ENCODE peak calls at places on chromosomes 4 and X, in ten cellular contexts. M is MM.1S, G is ovary, W is kidney, R is upper lobe of left lung, Q is tibial artery, V is Panc1, D is OCI-LY7, O is hepatocyte, H is right lobe of liver. C is an unnamed sample.

GRCh38 chr4:153486281-153487151 is 20.4 kb downstream of the TMEM131L start:
- DNase-seq in M (no peak), G (no peak), O (peak), V (peak), R (no peak), D (no peak), H (no peak), Q (no peak), W (peak), C (peak)

GRCh38 chr4:133866328-133866699 is 335.3 kb downstream of the PABPC4L start:
- DNase-seq in D (no peak), H (no peak), G (no peak), R (no peak), Q (no peak), M (no peak), W (no peak), V (no peak), O (no peak), C (no peak)

GRCh38 chr4:174989791-174990190 is 71.6 kb downstream of the ADAM29 start:
- DNase-seq in M (no peak), R (no peak), G (no peak), O (no peak), H (no peak), V (no peak), D (no peak), Q (no peak), W (no peak), C (no peak)

GRCh38 chr4:73676881-73677323 is 56.7 kb upstream of the RASSF6 start:
- DNase-seq in H (no peak), O (peak), D (peak), G (peak), R (no peak), V (no peak), W (no peak), Q (no peak), M (no peak), C (peak)

GRCh38 chr4:16129336-16129735 is 45.5 kb upstream of the PROM1 start:
- DNase-seq in M (no peak), W (no peak), O (peak), R (no peak), Q (no peak), V (no peak), H (no peak), G (no peak), D (no peak), C (no peak)

GRCh38 chrX:4547218-4547836 is 833.9 kb upstream of the PRKX start:
- DNase-seq in D (peak), V (peak), H (peak), W (no peak), M (peak), R (no peak), O (peak), G (peak), Q (no peak), C (no peak)

GRCh38 chr4:139557506-139558110 is 1.6 kb upstream of the SETD7 start:
- DNase-seq in R (no peak), V (no peak), W (no peak), O (no peak), D (peak), M (no peak), Q (no peak), H (no peak), G (no peak), C (no peak)

GRCh38 chr4:23789765-23790164 is 100.1 kb downstream of the PPARGC1A start:
- DNase-seq in G (no peak), W (peak), O (peak), D (no peak), V (no peak), Q (peak), M (no peak), R (no peak), H (peak), C (no peak)

GRCh38 chr4:72975488-72975784 is 94.1 kb downstream of the COX18 start:
- DNase-seq in W (no peak), G (no peak), V (no peak), Q (no peak), R (no peak), H (no peak), M (no peak), D (no peak), O (no peak), C (no peak)

GRCh38 chr4:8307126-8307525 is 37.6 kb downstream of the HTRA3 start:
- DNase-seq in W (peak), G (no peak), V (no peak), O (no peak), Q (peak), H (peak), M (no peak), R (no peak), D (no peak), C (no peak)

GRCh38 chr4:24583451-24584174 is 741 bp downstream of the DHX15 start:
- DNase-seq in D (peak), Q (peak), W (peak), M (peak), V (no peak), H (peak), R (peak), O (peak), G (peak), C (no peak)

GRCh38 chr4:136329042-136329662 is 1203.1 kb downstream of the PCDH18 start:
- DNase-seq in R (no peak), G (no peak), D (no peak), Q (no peak), V (no peak), W (no peak), O (no peak), M (no peak), H (no peak), C (no peak)

GRCh38 chrX:97563531-97564133 is 679.9 kb downstream of the RPA4 start:
- DNase-seq in G (peak), M (peak), V (no peak), R (no peak), Q (peak), W (peak), O (peak), D (peak), H (peak), C (peak)

GRCh38 chrX:41823402-41823801 is 99.4 kb downstream of the GPR82 start:
- DNase-seq in V (no peak), O (peak), D (no peak), R (no peak), W (no peak), M (no peak), G (no peak), Q (no peak), H (no peak), C (no peak)

GRCh38 chr4:7421356-7422097 is 13.2 kb downstream of the PSAPL1 start:
- DNase-seq in Q (peak), W (no peak), D (no peak), R (peak), V (no peak), G (peak), O (no peak), H (peak), M (no peak), C (no peak)

GRCh38 chr4:8048856-8049686 is 109.4 kb upstream of the AFAP1 start:
- DNase-seq in R (peak), G (no peak), D (no peak), M (no peak), W (no peak), V (no peak), Q (no peak), H (no peak), O (no peak), C (no peak)

GRCh38 chrX:98931194-98931593 is 1478.9 kb downstream of the PCDH19 start:
- DNase-seq in H (no peak), O (no peak), G (no peak), W (no peak), M (no peak), D (no peak), R (no peak), Q (no peak), V (no peak), C (no peak)

GRCh38 chr4:478373-478772 is 20.6 kb downstream of the ZNF721 start:
- DNase-seq in R (no peak), M (no peak), D (no peak), G (no peak), H (no peak), V (no peak), W (no peak), O (no peak), Q (no peak), C (no peak)

GRCh38 chrX:40012800-40013682 is 84.7 kb downstream of the BCOR start:
- DNase-seq in Q (peak), W (peak), R (peak), H (peak), O (peak), G (peak), M (peak), D (peak), V (no peak), C (no peak)

GRCh38 chr4:1879491-1879890 is 8.3 kb downstream of the NSD2 start:
- DNase-seq in O (no peak), G (no peak), V (no peak), W (peak), D (no peak), M (no peak), Q (no peak), H (no peak), R (no peak), C (no peak)

GRCh38 chrX:44218465-44218864 is 125.0 kb downstream of the EFHC2 start:
- DNase-seq in D (no peak), H (no peak), Q (no peak), O (no peak), G (no peak), R (no peak), W (no peak), M (no peak), V (no peak), C (no peak)

GRCh38 chr4:55574252-55574651 is 17.8 kb downstream of the PDCL2 start:
- DNase-seq in V (no peak), H (no peak), W (no peak), M (no peak), O (no peak), D (no peak), G (no peak), Q (no peak), R (no peak), C (no peak)

GRCh38 chr4:186900232-186900900 is 176.7 kb upstream of the FAT1 start:
- DNase-seq in G (no peak), Q (no peak), H (no peak), M (no peak), V (no peak), O (no peak), D (no peak), R (no peak), W (no peak), C (peak)

GRCh38 chr4:13483142-13484044 is 747 bp downstream of the RAB28 start:
- DNase-seq in H (no peak), M (peak), D (peak), G (no peak), V (no peak), O (peak), W (no peak), Q (peak), R (no peak), C (peak)

GRCh38 chrX:119735467-119735866 is 22.9 kb upstream of the SOWAHD start:
- DNase-seq in G (no peak), D (no peak), R (no peak), M (no peak), O (no peak), V (no peak), H (no peak), W (no peak), Q (no peak), C (no peak)

GRCh38 chr4:26113339-26113940 is 199.4 kb downstream of the SMIM20 start:
- DNase-seq in W (no peak), H (no peak), D (no peak), Q (no peak), G (no peak), O (no peak), M (no peak), R (no peak), V (no peak), C (no peak)

GRCh38 chr4:911221-911751 is 20.8 kb downstream of the GAK start:
- DNase-seq in Q (no peak), G (no peak), V (no peak), D (no peak), R (peak), O (no peak), W (peak), H (no peak), M (no peak), C (no peak)

GRCh38 chr4:148359769-148360168 is 82.4 kb downstream of the NR3C2 start:
- DNase-seq in Q (no peak), D (no peak), O (no peak), V (no peak), R (no peak), G (no peak), H (no peak), W (no peak), M (no peak), C (no peak)

GRCh38 chrX:140724337-140725105 is 15.0 kb downstream of the LINC00632 start:
- DNase-seq in W (no peak), O (no peak), D (no peak), V (no peak), Q (no peak), G (no peak), H (no peak), R (no peak), M (no peak), C (no peak)

GRCh38 chr4:183099537-183100297 is 660 bp downstream of the WWC2 start:
- DNase-seq in W (peak), M (peak), Q (peak), H (peak), O (peak), G (peak), R (peak), D (no peak), V (no peak), C (no peak)

GRCh38 chr4:107561481-107561880 is 158.6 kb downstream of the PAPSS1 start:
- DNase-seq in W (no peak), M (no peak), R (no peak), H (no peak), D (no peak), G (no peak), Q (no peak), V (no peak), O (no peak), C (no peak)

GRCh38 chr4:19324175-19324574 is 927.5 kb upstream of the SLIT2 start:
- DNase-seq in H (no peak), V (no peak), M (no peak), Q (no peak), G (no peak), R (no peak), W (no peak), D (no peak), O (no peak), C (no peak)

GRCh38 chr4:105225500-105225899 is 78.8 kb downstream of the TET2 start:
- DNase-seq in H (no peak), D (no peak), G (no peak), R (no peak), M (no peak), V (no peak), W (no peak), Q (no peak), O (no peak), C (no peak)

GRCh38 chrX:154458116-154458953 is at the start of gene PLXNA3:
- DNase-seq in O (peak), G (no peak), Q (no peak), W (no peak), H (no peak), R (peak), M (peak), D (peak), V (no peak), C (no peak)

GRCh38 chr4:174119818-174120217 is 163.6 kb downstream of the FBXO8 start:
- DNase-seq in V (no peak), G (no peak), Q (no peak), W (no peak), D (no peak), O (no peak), M (no peak), R (no peak), H (no peak), C (no peak)

GRCh38 chrX:136814847-136815634 is 34.3 kb upstream of the ARHGEF6 start:
- DNase-seq in M (no peak), D (no peak), R (no peak), O (no peak), W (no peak), Q (no peak), V (no peak), G (no peak), H (peak), C (no peak)

GRCh38 chr4:76212851-76213414 is 691 bp downstream of the SCARB2 start:
- DNase-seq in R (no peak), Q (no peak), H (no peak), V (no peak), M (peak), W (no peak), G (no peak), O (no peak), D (no peak), C (no peak)

GRCh38 chr4:94974773-94975172 is 217.0 kb downstream of the BMPR1B start:
- DNase-seq in H (no peak), V (no peak), D (no peak), Q (no peak), W (no peak), M (no peak), G (no peak), O (no peak), R (no peak), C (no peak)

GRCh38 chr4:52836120-52836519 is 26.0 kb upstream of the RASL11B start:
- DNase-seq in D (no peak), W (no peak), Q (no peak), H (no peak), G (no peak), V (no peak), O (no peak), R (no peak), M (no peak), C (no peak)

GRCh38 chr4:52838729-52839722 is 23.1 kb upstream of the RASL11B start:
- DNase-seq in M (no peak), G (peak), W (no peak), R (no peak), V (no peak), Q (no peak), H (no peak), O (no peak), D (no peak), C (no peak)

GRCh38 chr4:52837716-52838558 is 24.2 kb upstream of the RASL11B start:
- DNase-seq in O (peak), Q (no peak), M (no peak), V (no peak), R (no peak), G (no peak), W (no peak), D (no peak), H (no peak), C (no peak)

GRCh38 chr4:52836653-52837052 is 25.5 kb upstream of the RASL11B start:
- DNase-seq in Q (no peak), W (no peak), O (no peak), V (no peak), R (no peak), H (no peak), D (no peak), M (no peak), G (no peak), C (no peak)

GRCh38 chr4:52833941-52834525 is 28.1 kb upstream of the RASL11B start:
- DNase-seq in D (no peak), V (no peak), M (no peak), G (no peak), H (no peak), O (no peak), Q (no peak), R (no peak), W (no peak), C (no peak)
- H3K27ac ChIP-seq in D (no peak), V (no peak), M (no peak), G (no peak), H (no peak), O (no peak), Q (no peak), R (no peak), W (no peak), C (no peak)

GRCh38 chr4:166324321-166324720 is 451.3 kb downstream of the TLL1 start:
- DNase-seq in D (peak), G (no peak), W (no peak), Q (no peak), M (peak), R (no peak), V (no peak), H (no peak), O (peak), C (no peak)
- TF ChIP-seq CTCF in D (peak), G (no peak), W (peak), Q (peak), M (peak), R (no peak), V (peak), H (peak), O (peak), C (peak)

DNA sequence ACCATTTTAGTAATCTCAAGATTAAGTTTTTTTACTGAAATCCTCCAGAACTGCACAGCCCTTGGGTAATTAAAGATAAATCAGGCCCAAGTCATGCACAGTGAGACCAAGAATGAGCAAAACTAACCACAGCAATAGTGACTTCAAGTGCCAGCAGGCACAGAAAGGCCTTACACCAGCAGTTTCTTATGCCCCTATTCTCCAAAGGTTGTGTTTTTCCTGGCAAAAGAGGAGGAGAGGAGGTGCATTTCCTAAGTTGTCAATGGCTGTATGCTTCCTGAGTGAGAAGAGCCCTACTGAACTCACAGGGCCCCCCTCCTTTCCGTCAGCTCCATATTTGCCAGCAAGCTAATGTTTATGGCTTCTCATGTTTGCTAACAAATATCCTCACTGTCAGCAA is 418.8 kb upstream of the INTU start:
- DNase-seq in V (no peak), Q (peak), W (no peak), M (no peak), H (no peak), R (no peak), G (no peak), D (no peak), O (peak), C (no peak)
- H3K4me3 ChIP-seq in V (no peak), Q (no peak), W (no peak), M (no peak), H (no peak), R (no peak), G (no peak), D (no peak), O (no peak), C (no peak)

GRCh38 chr4:151226004-151226932 is 50.7 kb upstream of the PRSS48 start:
- DNase-seq in R (no peak), V (peak), D (no peak), Q (no peak), H (no peak), W (no peak), G (no peak), M (no peak), O (peak), C (peak)
- H3K27ac ChIP-seq in R (peak), V (no peak), D (no peak), Q (peak), H (no peak), W (no peak), G (no peak), M (no peak), O (peak), C (no peak)

DNA sequence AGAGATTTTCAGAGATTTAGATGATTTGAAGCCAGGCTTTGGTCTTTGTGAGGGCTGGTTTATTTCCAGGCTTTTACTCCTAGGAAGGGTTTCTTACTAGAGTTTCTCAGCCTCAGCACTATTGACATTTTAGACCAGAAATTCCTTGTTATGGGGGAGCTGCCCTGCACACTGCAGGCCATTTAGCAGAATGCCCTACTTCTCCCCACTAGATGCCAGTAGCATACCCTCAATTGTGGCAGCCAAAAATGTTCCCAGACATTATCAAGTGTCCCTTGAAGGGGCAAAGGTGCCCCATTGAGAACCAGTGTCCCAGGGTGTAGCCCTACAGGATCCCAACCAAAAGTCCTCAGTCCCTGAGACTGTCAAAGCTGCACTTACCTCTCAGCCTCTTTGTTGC is 231.6 kb downstream of the QDPR start:
- DNase-seq in V (no peak), W (no peak), H (no peak), G (no peak), O (no peak), D (no peak), Q (no peak), R (no peak), M (no peak), C (no peak)
- TF ChIP-seq CTCF in V (no peak), W (no peak), H (no peak), G (no peak), O (no peak), D (peak), Q (no peak), R (no peak), M (no peak), C (peak)

C was measured in AG04450.